ENCODE peak calls at places on chromosomes 11 and 22, in six cellular contexts. I is upper lobe of left lung, V is transverse colon, X is endothelial cell of umbilical vein, K is heart left ventricle, J is endodermal cell. Y is an unnamed sample. For H3K4me1 and H3K27me3, the result is how much of the 10 kb centered on the place peaks cover.

GRCh38 chr11:2662430-2663299 is 37.1 kb downstream of the KCNQ1OT1 start:
- DNase-seq in X (no peak), J (peak), I (no peak), K (no peak), V (no peak), Y (no peak)

GRCh38 chr22:38137876-38138687 is 27.6 kb upstream of the BAIAP2L2 start:
- DNase-seq in I (no peak), J (no peak), X (no peak), K (no peak), V (no peak), Y (no peak)

GRCh38 chr11:118648291-118648690 is 31.2 kb downstream of the TREH start:
- DNase-seq in I (no peak), X (no peak), J (no peak), K (no peak), V (no peak), Y (no peak)

GRCh38 chr11:27246925-27247324 is 116.1 kb downstream of the CCDC34 start:
- DNase-seq in V (no peak), J (no peak), I (no peak), K (no peak), X (no peak), Y (no peak)

GRCh38 chr22:27990879-27991278 is 71.8 kb upstream of the PITPNB start:
- DNase-seq in I (no peak), K (peak), J (peak), X (peak), V (peak), Y (no peak)

GRCh38 chr11:96279421-96280290 is 63.3 kb downstream of the MAML2 start:
- DNase-seq in V (no peak), X (no peak), I (no peak), K (no peak), J (no peak), Y (no peak)

GRCh38 chr22:26502688-26503561 is 9.3 kb downstream of the TFIP11 start:
- DNase-seq in V (peak), K (peak), I (no peak), X (peak), J (peak), Y (no peak)

GRCh38 chr11:119722281-119722794 is 6.7 kb downstream of the NECTIN1 start:
- DNase-seq in I (no peak), X (no peak), V (peak), K (no peak), J (peak), Y (peak)

GRCh38 chr22:25929479-25929878 is 187.5 kb downstream of the MYO18B start:
- DNase-seq in V (no peak), J (peak), K (no peak), I (no peak), X (no peak), Y (no peak)

GRCh38 chr11:33690290-33691050 is 10.2 kb downstream of the C11orf91 start:
- DNase-seq in I (no peak), X (peak), J (no peak), V (no peak), K (peak), Y (peak)

GRCh38 chr11:12854829-12855228 is 154.3 kb upstream of the RASSF10 start:
- DNase-seq in V (peak), X (no peak), K (no peak), I (no peak), J (no peak), Y (peak)

GRCh38 chr11:34052608-34053160 is 1.2 kb downstream of the CAPRIN1 start:
- DNase-seq in X (no peak), J (peak), V (peak), K (peak), I (peak), Y (peak)

GRCh38 chr22:48098936-48099245 is 1336.4 kb downstream of the TBC1D22A start:
- DNase-seq in K (no peak), J (peak), X (no peak), V (no peak), I (no peak), Y (no peak)

GRCh38 chr22:26894766-26895485 is 237.5 kb downstream of the MIAT start:
- DNase-seq in J (no peak), V (no peak), X (peak), K (no peak), I (no peak), Y (peak)

GRCh38 chr11:103608566-103608965 is 427.9 kb upstream of the DDI1 start:
- DNase-seq in X (no peak), K (no peak), I (no peak), J (no peak), V (no peak), Y (no peak)

GRCh38 chr22:37178350-37179125 is 9.5 kb downstream of the C1QTNF6 start:
- DNase-seq in I (no peak), K (no peak), V (peak), J (no peak), X (peak), Y (no peak)

GRCh38 chr11:131595812-131596211 is 225.4 kb downstream of the NTM start:
- DNase-seq in K (no peak), V (no peak), X (no peak), I (no peak), J (no peak), Y (no peak)
- H3K4me1 ChIP-seq in K (under half), V (under half), X (under half), I (under half), J (under half), Y (under half)

GRCh38 chr11:124442847-124443246 is 2.6 kb downstream of the OR8B8 start:
- DNase-seq in J (no peak), X (no peak), V (no peak), I (no peak), K (no peak), Y (no peak)

GRCh38 chr11:124440608-124441007 is 4.9 kb downstream of the OR8B8 start:
- DNase-seq in K (no peak), X (no peak), J (no peak), I (no peak), V (no peak), Y (no peak)

GRCh38 chr11:124441081-124441480 is 4.4 kb downstream of the OR8B8 start:
- DNase-seq in I (peak), J (no peak), K (no peak), X (no peak), V (no peak), Y (no peak)

GRCh38 chr11:124441519-124441918 is 4.0 kb downstream of the OR8B8 start:
- DNase-seq in K (no peak), X (no peak), I (no peak), J (no peak), V (no peak), Y (no peak)

DNA sequence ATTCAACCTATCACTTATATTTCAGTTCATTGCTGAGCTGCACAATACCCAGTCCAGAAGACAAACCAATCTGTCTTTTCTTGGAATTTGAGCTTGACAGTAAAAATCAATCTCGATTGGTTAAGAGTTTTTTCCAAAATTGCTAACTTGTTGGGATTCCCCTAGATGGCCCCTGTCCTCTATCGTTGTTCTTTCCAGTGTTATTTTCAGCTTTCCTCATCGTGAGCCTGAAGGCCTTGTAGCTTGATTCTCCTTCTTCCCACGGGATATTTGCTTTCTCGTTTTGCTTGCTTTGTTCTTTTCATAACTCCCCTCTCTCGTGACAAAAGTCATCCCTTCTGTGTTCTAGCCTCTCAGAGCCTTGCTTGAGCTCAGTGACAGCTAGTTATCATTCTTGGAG is 3.1 kb downstream of the OR8B8 start:
- DNase-seq in I (no peak), J (no peak), V (no peak), X (no peak), K (no peak), Y (no peak)
- TF ChIP-seq CTCF in I (no peak), J (no peak), V (no peak), X (no peak), K (peak), Y (no peak)

GRCh38 chr11:107140988-107141387 is 122.7 kb upstream of the GUCY1A2 start:
- DNase-seq in K (no peak), I (no peak), V (no peak), X (no peak), J (no peak), Y (no peak)
- H3K27me3 ChIP-seq in K (under half), I (under half), V (under half), X (under half), J (under half), Y (under half)

DNA sequence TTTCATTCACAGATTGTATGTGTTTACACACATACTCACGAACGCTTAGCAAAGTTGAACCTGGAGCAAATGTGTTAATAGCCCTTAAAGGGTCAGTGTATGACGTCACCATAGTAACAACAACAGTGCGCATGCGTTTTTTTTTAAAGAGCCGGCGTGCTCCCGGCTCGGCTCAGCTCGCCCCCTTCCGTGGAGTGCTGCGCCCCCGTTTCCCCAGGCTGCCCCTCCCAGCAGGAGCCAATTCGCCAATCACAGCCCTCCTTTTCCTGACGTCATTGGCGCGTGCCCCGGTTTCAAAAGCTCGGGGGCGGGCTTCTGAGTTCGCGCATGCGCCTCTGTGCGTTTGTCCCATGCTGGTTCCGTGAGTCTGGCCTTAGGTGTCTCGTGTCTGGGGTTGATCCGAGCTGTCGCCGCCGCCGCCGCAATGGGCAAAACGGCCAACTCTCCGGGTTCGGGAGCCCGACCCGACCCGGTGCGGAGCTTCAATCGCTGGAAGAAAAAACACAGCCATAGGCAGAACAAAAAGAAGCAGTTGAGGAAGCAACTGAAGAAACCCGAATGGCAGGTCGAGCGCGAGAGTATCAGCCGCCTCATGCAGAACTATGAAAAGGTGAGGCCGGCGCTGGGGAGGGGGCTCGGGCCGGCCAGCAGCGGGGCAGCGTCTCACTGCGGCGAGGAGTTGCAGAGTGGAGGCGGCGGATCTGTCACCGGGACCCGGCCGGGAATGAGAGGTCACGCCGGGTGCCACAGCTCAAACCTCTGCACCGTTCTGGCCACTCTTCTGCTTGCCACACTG is at the start of gene DDX10:
- DNase-seq in V (peak), X (peak), K (peak), I (peak), J (peak), Y (peak)
- H3K4me1 ChIP-seq in V (under half), X (under half), K (under half), I (under half), J (under half), Y (under half)

GRCh38 chr22:23155143-23155542 is 9.9 kb downstream of the RAB36 start:
- DNase-seq in K (no peak), X (no peak), V (no peak), J (no peak), I (no peak), Y (no peak)

GRCh38 chr22:23155831-23156230 is 10.6 kb downstream of the RAB36 start:
- DNase-seq in V (no peak), X (no peak), I (no peak), J (no peak), K (no peak), Y (no peak)

GRCh38 chr22:23154461-23154860 is 9.2 kb downstream of the RAB36 start:
- DNase-seq in V (no peak), K (no peak), I (no peak), X (no peak), J (no peak), Y (no peak)

GRCh38 chr22:23157560-23158515 is 12.6 kb downstream of the RAB36 start:
- DNase-seq in I (peak), J (no peak), K (no peak), V (no peak), X (no peak), Y (no peak)

DNA sequence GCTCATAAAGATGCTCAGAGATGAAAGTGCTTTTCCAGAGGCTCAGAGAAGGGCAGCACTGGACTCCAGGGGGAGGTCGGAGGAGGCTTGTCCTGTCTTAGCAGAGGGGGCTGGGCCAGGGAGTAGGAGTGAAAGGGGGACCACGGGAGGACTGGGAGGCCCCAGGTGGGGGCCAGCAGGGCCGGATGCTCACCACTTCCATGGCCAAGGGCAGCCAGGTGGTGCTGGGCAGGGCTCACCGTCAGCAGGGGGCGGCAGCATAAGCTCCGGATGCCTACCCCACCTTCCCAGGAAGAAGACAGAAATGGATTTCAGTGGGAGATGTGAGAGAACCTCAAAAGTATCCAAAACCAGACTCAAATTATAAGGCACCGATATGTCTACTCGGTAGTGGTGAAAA is 11.0 kb downstream of the RAB36 start:
- DNase-seq in X (no peak), I (peak), K (no peak), V (no peak), J (peak), Y (no peak)
- TF ChIP-seq CTCF in X (no peak), I (no peak), K (no peak), V (no peak), J (peak), Y (no peak)

GRCh38 chr11:129696309-129696989 is 119.2 kb upstream of the TMEM45B start:
- DNase-seq in V (no peak), I (no peak), X (no peak), K (no peak), J (no peak), Y (no peak)

GRCh38 chr11:129700701-129701100 is 114.9 kb upstream of the TMEM45B start:
- DNase-seq in X (no peak), V (no peak), K (no peak), I (no peak), J (no peak), Y (no peak)

GRCh38 chr11:129699711-129700304 is 115.8 kb upstream of the TMEM45B start:
- DNase-seq in J (no peak), X (no peak), I (no peak), K (no peak), V (no peak), Y (no peak)

GRCh38 chr11:129695543-129696308 is 119.9 kb upstream of the TMEM45B start:
- DNase-seq in K (peak), J (peak), I (peak), X (peak), V (peak), Y (peak)

DNA sequence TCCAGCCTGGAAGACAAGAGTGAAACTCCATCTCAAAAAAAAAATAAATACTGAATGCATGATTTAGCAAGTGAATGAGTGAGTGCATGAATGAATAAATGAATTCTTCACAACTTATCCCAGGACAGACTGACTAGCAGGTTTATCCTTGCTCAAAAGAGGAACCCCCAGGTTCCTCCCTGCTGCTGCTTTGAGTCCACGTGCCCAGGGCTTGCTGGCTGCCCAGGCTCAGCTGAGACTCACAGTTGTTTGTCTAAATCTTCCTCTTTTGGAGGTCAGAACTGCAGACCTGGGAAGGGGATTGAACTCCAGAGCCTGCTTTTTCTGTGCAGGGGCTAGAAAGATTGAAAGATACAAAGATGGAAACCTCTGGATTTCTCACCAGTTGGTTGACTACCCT is 117.4 kb upstream of the TMEM45B start:
- DNase-seq in K (no peak), J (no peak), X (no peak), I (no peak), V (no peak), Y (no peak)
- H3K27me3 ChIP-seq in K (under half), J (under half), X (under half), I (under half), V (under half), Y (under half)

DNA sequence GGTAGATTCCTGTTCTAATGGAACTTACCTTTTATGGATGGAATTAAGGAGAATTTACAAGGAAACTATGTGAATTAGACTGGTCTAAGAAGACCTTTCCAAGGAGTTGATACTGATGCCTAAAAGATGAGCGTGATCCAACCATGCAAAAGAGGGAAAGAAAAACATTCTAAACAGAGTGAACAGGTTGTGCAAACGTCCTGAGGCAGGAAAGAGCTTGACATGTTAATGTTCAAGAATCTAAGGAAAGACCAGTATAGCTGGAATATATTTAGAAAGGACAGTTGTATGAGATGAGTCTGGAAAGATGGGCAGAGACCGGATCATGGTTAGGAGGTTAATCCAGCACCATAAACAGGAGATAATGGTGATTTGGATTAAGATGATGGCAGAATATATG is 1.3 kb downstream of the DDIAS start:
- DNase-seq in J (no peak), K (no peak), I (no peak), V (no peak), X (no peak), Y (no peak)
- H3K4me1 ChIP-seq in J (under half), K (under half), I (under half), V (under half), X (under half), Y (under half)

DNA sequence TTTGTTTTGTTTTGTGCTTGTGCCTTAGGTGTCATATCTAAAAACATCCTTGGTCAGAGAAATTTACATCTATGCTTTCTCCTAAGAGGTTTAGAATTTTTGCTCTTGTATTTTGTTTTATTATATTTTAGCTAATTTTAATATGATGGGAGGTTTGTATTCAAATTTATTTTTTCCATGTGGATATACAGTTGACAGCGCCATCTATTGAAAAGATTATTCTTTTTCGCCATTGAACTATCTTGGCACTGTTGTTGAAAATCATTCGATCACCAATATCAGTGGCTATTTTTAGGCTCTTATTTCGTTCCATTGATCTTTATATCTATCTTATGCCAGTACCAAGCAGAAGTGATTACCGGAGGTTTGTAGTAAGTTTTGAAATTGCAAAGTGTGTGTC is 510.3 kb downstream of the BRD1 start:
- DNase-seq in I (no peak), X (no peak), K (no peak), V (no peak), J (no peak), Y (no peak)
- TF ChIP-seq CTCF in I (no peak), X (no peak), K (no peak), V (no peak), J (peak), Y (no peak)

GRCh38 chr22:40122792-40123191 is 54.9 kb upstream of the TNRC6B start:
- DNase-seq in J (no peak), K (no peak), X (no peak), V (no peak), I (no peak), Y (no peak)
- H3K27me3 ChIP-seq in J (under half), K (under half), X (under half), V (under half), I (under half), Y (under half)